ENCODE peak calls at places on chromosomes 13 and 19, in six cellular contexts. S is stimulated activated CD8-positive, alpha-beta memory T cell treated with anti-CD3 and anti-CD28 coated beads, Interleukin-2, amount 100 ng/mL, for 48 hours; F is posterior cingulate gyrus; W is heart right ventricle; G is stimulated activated naive B cell treated with anti-CD40 and anti-IgM and Interleukin-4, amounts not matched to agents 10 μg/mL and 1 μg/mL and 100 μg/mL, for 72 hours; R is activated T-helper 1 cell treated with anti-CD3 and anti-CD28 coated beads, Interleukin-12 subunit alpha, Interleukin-12 subunit beta, Interleukin-2, Interleukin-4 antibody, amounts not matched to agents 30 ng/mL and 10 ng/mL and 1 ng/mL, durations not matched to agents 14 hours and 24 hours and 36 hours. V is an unnamed sample.

GRCh38 chr13:56861472-56861871 is 279.2 kb upstream of the PRR20A start:
- DNase-seq in S (no peak), F (no peak), W (no peak), G (no peak), R (no peak), V (no peak)

GRCh38 chr19:29381353-29382203 is 144.2 kb upstream of the VSTM2B start:
- DNase-seq in S (no peak), F (no peak), W (no peak), G (no peak), R (no peak), V (peak; percentile 39)

GRCh38 chr13:75803175-75803611 is 167.1 kb downstream of the LMO7 start:
- DNase-seq in S (no peak), F (no peak), W (no peak), G (no peak), R (no peak), V (no peak)

GRCh38 chr19:58227964-58228583 is 640 bp upstream of the ZNF544 start:
- DNase-seq in S (no peak), F (no peak), W (no peak), G (no peak), R (no peak), V (peak; percentile 75)

GRCh38 chr19:15154002-15154612 is 46.7 kb downstream of the NOTCH3 start:
- DNase-seq in S (no peak), F (no peak), W (no peak), G (no peak), R (no peak), V (no peak)

GRCh38 chr19:39209196-39209595 is 5.1 kb upstream of the SYCN start:
- DNase-seq in S (no peak), F (peak; percentile 33), W (no peak), G (no peak), R (no peak), V (no peak)

GRCh38 chr13:110546933-110547332 is 14.6 kb downstream of the RAB20 start:
- DNase-seq in S (no peak), F (no peak), W (peak; percentile 89), G (no peak), R (no peak), V (no peak)

GRCh38 chr19:5974721-5975387 is 3.1 kb downstream of the RANBP3 start:
- DNase-seq in S (no peak), F (peak; percentile 56), W (no peak), G (no peak), R (no peak), V (no peak)

GRCh38 chr13:75621147-75621546 is 15.0 kb upstream of the LMO7 start:
- DNase-seq in S (no peak), F (no peak), W (no peak), G (no peak), R (no peak), V (no peak)

GRCh38 chr19:40395956-40396355 is 6.0 kb upstream of the HIPK4 start:
- DNase-seq in S (no peak), F (no peak), W (no peak), G (no peak), R (no peak), V (no peak)

GRCh38 chr19:47778954-47779351 is 450 bp downstream of the SELENOW start:
- DNase-seq in S (no peak), F (peak; percentile 83), W (peak; percentile 47), G (no peak), R (no peak), V (no peak)

GRCh38 chr19:33440682-33441081 is 67.2 kb downstream of the CEBPG start:
- DNase-seq in S (no peak), F (peak; percentile 40), W (no peak), G (no peak), R (no peak), V (no peak)

GRCh38 chr13:75838366-75839017 is 202.4 kb downstream of the LMO7 start:
- DNase-seq in S (no peak), F (no peak), W (no peak), G (no peak), R (no peak), V (no peak)

GRCh38 chr13:91347996-91348905 is 764 bp downstream of the MIR17HG start:
- DNase-seq in S (peak; percentile 53), F (peak; percentile 82), W (peak; percentile 32), G (peak; percentile 59), R (peak; percentile 50), V (peak; percentile 75)

V was measured in type B pancreatic cell.